ENCODE peak calls at places on chromosome 19, in seven cellular contexts. Y is WERI-Rb-1, Q is cardiac muscle cell, M is ascending aorta, W is thyroid gland, L is right atrium auricular region, U is colonic mucosa. P is an unnamed sample.
A peak's percentile ranks its signal among the peaks of the same experiment; 100 is the strongest.

GRCh38 chr19:18807861-18808331 is 16.8 kb upstream of the COMP start:
- DNase-seq in Y (no peak), Q (peak; percentile 61), M (no peak), W (no peak), L (peak; percentile 76), U (no peak), P (no peak)

GRCh38 chr19:40332669-40333068 is 15.5 kb downstream of the C19orf47 start:
- DNase-seq in Y (no peak), Q (no peak), M (no peak), W (no peak), L (no peak), U (no peak), P (no peak)

GRCh38 chr19:13978306-13978705 is 26.0 kb downstream of the DCAF15 start:
- DNase-seq in Y (peak; percentile 41), Q (peak; percentile 77), M (peak; percentile 89), W (peak; percentile 67), L (peak; percentile 89), U (peak; percentile 77), P (peak; percentile 95)

GRCh38 chr19:14059652-14060155 is 2.2 kb downstream of the PALM3 start:
- DNase-seq in Y (no peak), Q (no peak), M (no peak), W (no peak), L (no peak), U (no peak), P (no peak)

GRCh38 chr19:10086904-10087256 is 763 bp downstream of the SHFL start:
- DNase-seq in Y (no peak), Q (peak; percentile 22), M (no peak), W (no peak), L (no peak), U (no peak), P (no peak)

GRCh38 chr19:35140898-35141626 is 2.0 kb upstream of the FXYD7 start:
- DNase-seq in Y (peak; percentile 96), Q (peak; percentile 93), M (peak; percentile 96), W (peak; percentile 54), L (peak; percentile 94), U (peak; percentile 98), P (peak; percentile 99)

GRCh38 chr19:35019144-35019543 is 11.1 kb upstream of the SCN1B start:
- DNase-seq in Y (no peak), Q (no peak), M (no peak), W (no peak), L (no peak), U (no peak), P (no peak)

GRCh38 chr19:54541712-54542111 is 31.9 kb upstream of the LILRA2 start:
- DNase-seq in Y (no peak), Q (no peak), M (no peak), W (no peak), L (no peak), U (no peak), P (no peak)

GRCh38 chr19:49058592-49058991 is 1.0 kb upstream of the CGB7 start:
- DNase-seq in Y (peak; percentile 56), Q (peak; percentile 33), M (no peak), W (no peak), L (no peak), U (peak; percentile 31), P (no peak)

GRCh38 chr19:4123615-4124568 is at the start of gene MAP2K2:
- DNase-seq in Y (peak; percentile 93), Q (peak; percentile 94), M (peak; percentile 95), W (peak; percentile 95), L (peak; percentile 89), U (peak; percentile 96), P (peak; percentile 98)

GRCh38 chr19:49434907-49435577 is 6.3 kb downstream of the SLC17A7 start:
- DNase-seq in Y (no peak), Q (no peak), M (no peak), W (no peak), L (no peak), U (no peak), P (no peak)

GRCh38 chr19:44808463-44809371 is at the start of gene BCAM:
- DNase-seq in Y (peak; percentile 39), Q (peak; percentile 85), M (peak; percentile 87), W (peak; percentile 94), L (no peak), U (peak; percentile 68), P (no peak)

GRCh38 chr19:43700368-43701015 is 15.4 kb upstream of the IRGC start:
- DNase-seq in Y (no peak), Q (peak; percentile 81), M (no peak), W (no peak), L (peak; percentile 78), U (peak; percentile 57), P (peak; percentile 92)

GRCh38 chr19:33214621-33215020 is 11.0 kb downstream of the SLC7A10 start:
- DNase-seq in Y (peak; percentile 81), Q (peak; percentile 63), M (no peak), W (no peak), L (no peak), U (no peak), P (no peak)

GRCh38 chr19:18634612-18635290 is 2.1 kb upstream of the KLHL26 start:
- DNase-seq in Y (no peak), Q (no peak), M (no peak), W (peak; percentile 67), L (no peak), U (peak; percentile 47), P (no peak)

DNA sequence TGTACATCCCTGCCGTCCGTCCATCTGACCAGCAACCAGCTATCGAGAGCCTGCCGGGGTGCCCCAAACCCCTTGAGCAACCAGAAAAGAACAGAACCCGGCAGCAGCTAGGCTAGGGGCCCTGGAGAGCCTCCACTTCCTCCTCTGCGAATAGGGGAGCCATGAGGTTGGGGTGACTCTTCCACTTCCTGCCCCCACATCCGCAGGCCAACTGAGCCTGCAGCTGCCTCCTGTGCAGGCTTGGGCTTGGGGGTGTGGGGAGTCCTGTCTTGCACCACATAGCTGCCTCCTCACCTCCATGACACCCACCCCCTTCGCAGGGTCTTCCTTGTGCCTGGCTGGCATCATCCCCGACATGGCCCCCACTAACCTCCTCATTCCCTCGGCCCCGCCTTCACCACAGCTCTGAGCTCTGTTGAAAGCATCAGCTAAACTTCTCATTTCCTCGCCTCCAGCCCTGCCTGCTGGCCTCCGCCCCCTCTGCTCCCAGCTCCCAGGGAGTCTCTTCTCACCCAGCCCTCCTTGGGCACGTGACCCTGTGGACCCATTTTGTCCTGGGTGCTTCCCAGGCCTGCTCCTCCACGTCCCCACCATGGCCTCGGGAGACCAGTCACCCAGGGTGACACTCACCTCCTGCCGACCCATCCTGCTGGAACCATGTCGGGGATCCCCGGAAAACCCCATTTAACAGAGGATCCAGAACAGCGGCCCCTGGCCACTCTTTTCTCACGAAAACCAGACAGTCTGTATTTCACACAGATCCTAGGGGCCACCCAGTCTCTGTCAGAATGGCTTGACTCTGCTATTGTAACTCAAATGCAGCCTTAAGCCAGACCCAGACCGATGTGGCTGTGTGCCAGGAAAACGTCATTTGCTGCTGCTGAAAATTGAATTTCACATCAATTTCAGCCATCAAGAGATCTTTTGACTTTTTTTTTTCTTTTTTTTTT is 50.4 kb downstream of the MYO9B start:
- DNase-seq in Y (peak; percentile 69), Q (peak; percentile 52), M (peak; percentile 91), W (peak; percentile 30), L (peak; percentile 79), U (peak; percentile 54), P (no peak)
- H3K27ac ChIP-seq in Y (peak overlapping the region; percentile 86), Q (no peak overlapping the region), M (peak overlapping the region; percentile 80), W (no peak overlapping the region), L (peak overlapping the region; percentile 69), U (peak overlapping the region; percentile 72), P (peak overlapping the region; percentile 63)

DNA sequence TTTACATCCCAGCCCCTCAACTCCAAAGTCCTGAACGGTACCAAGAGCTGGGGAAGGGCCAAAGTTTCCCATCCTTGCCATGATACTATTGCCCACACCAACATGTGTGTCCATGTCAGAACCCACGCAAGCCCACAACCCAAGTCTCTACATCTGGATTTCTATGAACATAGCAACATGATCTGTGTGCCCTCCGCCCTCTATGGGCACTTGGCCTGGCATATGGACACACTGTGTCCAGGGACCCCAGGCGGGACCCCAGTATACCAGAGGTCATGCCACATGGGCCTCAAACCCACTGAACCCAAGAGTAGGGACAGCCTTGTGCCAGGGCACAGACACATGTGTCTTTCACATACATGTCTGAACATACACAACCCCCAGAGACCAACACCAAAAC is 2.0 kb downstream of the LRFN1 start:
- DNase-seq in Y (no peak), Q (no peak), M (no peak), W (no peak), L (no peak), U (no peak), P (no peak)
- H3K4me3 ChIP-seq in Y (peak overlapping the region; percentile 87), Q (no peak overlapping the region), M (no peak overlapping the region), W (no peak overlapping the region), L (no peak overlapping the region), U (no peak overlapping the region), P (no peak overlapping the region)

DNA sequence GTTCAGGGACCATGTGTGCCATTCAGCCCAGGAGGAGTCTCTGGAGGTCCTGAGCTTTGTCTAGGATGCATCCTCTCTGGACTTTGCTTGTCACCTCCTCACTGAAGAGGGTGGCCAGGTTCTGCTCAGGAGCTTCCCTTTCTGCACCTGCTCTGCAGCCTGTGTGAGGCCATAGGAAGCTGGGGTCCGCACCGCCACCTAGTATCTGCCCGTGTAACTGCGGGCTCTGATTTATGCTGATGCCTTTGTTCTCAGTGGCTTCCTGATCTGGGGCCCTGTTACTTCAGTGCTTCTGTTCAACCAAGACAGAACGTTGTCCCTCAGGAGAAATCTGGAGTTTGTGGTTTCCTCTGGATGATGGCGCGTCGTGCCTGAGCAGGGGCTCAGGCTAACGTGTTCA is 15.5 kb downstream of the ZNF610 start:
- DNase-seq in Y (peak; percentile 66), Q (no peak), M (no peak), W (no peak), L (no peak), U (no peak), P (no peak)
- H3K9me3 ChIP-seq in Y (no peaks in the 10 kb centered on the region), Q (no peaks in the 10 kb centered on the region), M (peaks cover 22% of the 10 kb centered on the region), W (no peaks in the 10 kb centered on the region), L (no peaks in the 10 kb centered on the region), U (peaks cover 5% of the 10 kb centered on the region), P (no peaks in the 10 kb centered on the region)

GRCh38 chr19:15110418-15110815 is 3.2 kb downstream of the SYDE1 start:
- DNase-seq in Y (no peak), Q (no peak), M (no peak), W (no peak), L (no peak), U (no peak), P (no peak)

GRCh38 chr19:15107056-15108010 is at the start of gene SYDE1:
- DNase-seq in Y (no peak), Q (peak; percentile 80), M (peak; percentile 78), W (peak; percentile 31), L (peak; percentile 61), U (no peak), P (no peak)

GRCh38 chr19:15109768-15110417 is 2.7 kb downstream of the SYDE1 start:
- DNase-seq in Y (no peak), Q (no peak), M (no peak), W (no peak), L (no peak), U (no peak), P (no peak)

GRCh38 chr19:15108845-15109767 is 1.9 kb downstream of the SYDE1 start:
- DNase-seq in Y (no peak), Q (no peak), M (no peak), W (no peak), L (no peak), U (no peak), P (no peak)

DNA sequence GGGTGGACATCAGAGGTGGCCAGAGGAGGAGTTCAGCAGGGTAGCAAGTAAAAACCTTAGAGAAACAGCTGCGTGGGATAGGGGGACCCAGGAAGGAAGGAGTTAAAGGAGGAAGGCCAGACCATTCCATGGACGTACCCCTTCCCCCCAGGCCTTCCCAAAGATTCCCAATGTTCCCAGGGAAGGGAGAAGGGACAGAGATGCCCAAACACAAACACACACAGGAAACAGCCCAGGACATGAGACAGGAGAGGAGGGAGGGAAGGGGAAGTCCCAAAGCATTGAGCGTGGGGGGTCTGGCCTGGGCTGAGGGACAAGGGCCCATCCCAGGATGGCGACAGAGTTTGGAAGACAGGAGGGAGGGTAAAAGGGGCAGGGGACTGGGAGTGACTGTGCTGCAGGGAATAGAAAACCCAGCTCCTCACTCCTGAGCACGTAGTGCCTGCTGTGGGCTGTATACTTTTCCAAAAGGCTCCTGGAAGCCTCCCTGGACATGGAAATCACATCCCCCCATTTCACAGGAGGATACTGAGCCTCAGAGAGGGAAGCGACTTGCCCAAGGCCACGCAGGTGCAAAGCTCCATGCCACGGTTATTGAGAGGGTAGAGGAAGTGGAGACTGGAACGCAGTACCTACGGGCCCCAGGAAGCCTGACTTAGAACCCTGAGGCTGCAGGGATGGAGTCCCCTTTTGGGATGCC is 1.1 kb downstream of the SYDE1 start:
- DNase-seq in Y (no peak), Q (peak; percentile 21), M (no peak), W (no peak), L (no peak), U (no peak), P (no peak)
- H3K27ac ChIP-seq in Y (no peak overlapping the region), Q (peak overlapping the region; percentile 92), M (peak overlapping the region; percentile 92), W (peak overlapping the region; percentile 78), L (peak overlapping the region; percentile 93), U (peak overlapping the region; percentile 60), P (peak overlapping the region; percentile 94)

P was measured in esophagus muscularis mucosa.